ENCODE peak calls at places on chromosomes 4 and X, in seven cellular contexts. G, H, V, C, E, O and P are unnamed samples. For H3K27me3, the result is how much of the 10 kb centered on the place peaks cover.

GRCh38 chr4:40840985-40841571 is 91.3 kb downstream of the NSUN7 start:
- DNase-seq in G (peak), H (peak), V (peak), C (peak), E (peak), O (peak), P (no peak)

GRCh38 chrX:9767375-9767774 is 1.7 kb upstream of the GPR143 start:
- DNase-seq in G (no peak), H (no peak), V (no peak), C (no peak), E (no peak), O (no peak), P (no peak)

GRCh38 chr4:124070688-124071484 is 641.6 kb downstream of the ANKRD50 start:
- DNase-seq in G (no peak), H (no peak), V (no peak), C (peak), E (no peak), O (no peak), P (no peak)

GRCh38 chr4:48270516-48270897 is 869 bp upstream of the TEC start:
- DNase-seq in G (no peak), H (no peak), V (no peak), C (no peak), E (no peak), O (no peak), P (no peak)

GRCh38 chr4:150476776-150477175 is 105.2 kb upstream of the MAB21L2 start:
- DNase-seq in G (no peak), H (no peak), V (no peak), C (no peak), E (no peak), O (no peak), P (no peak)

GRCh38 chr4:7618361-7618760 is 183.6 kb upstream of the PSAPL1 start:
- DNase-seq in G (no peak), H (no peak), V (no peak), C (no peak), E (no peak), O (no peak), P (no peak)

GRCh38 chr4:139256349-139256748 is 23.7 kb downstream of the MGARP start:
- DNase-seq in G (no peak), H (no peak), V (no peak), C (no peak), E (no peak), O (no peak), P (no peak)

GRCh38 chrX:9535101-9535500 is 70.2 kb downstream of the TBL1X start:
- DNase-seq in G (no peak), H (no peak), V (no peak), C (peak), E (no peak), O (no peak), P (no peak)

GRCh38 chrX:107563851-107564250 is 64.5 kb upstream of the PRPS1 start:
- DNase-seq in G (no peak), H (no peak), V (no peak), C (no peak), E (no peak), O (no peak), P (no peak)

GRCh38 chr4:7189475-7190277 is 2.7 kb upstream of the SORCS2 start:
- DNase-seq in G (no peak), H (no peak), V (no peak), C (no peak), E (peak), O (no peak), P (peak)

GRCh38 chr4:148901075-148901705 is 459.0 kb upstream of the NR3C2 start:
- DNase-seq in G (no peak), H (no peak), V (no peak), C (no peak), E (no peak), O (no peak), P (no peak)

GRCh38 chr4:92100980-92101379 is 202.8 kb upstream of the GRID2 start:
- DNase-seq in G (no peak), H (no peak), V (no peak), C (no peak), E (no peak), O (no peak), P (no peak)

GRCh38 chr4:109998867-109999303 is 86.2 kb downstream of the EGF start:
- DNase-seq in G (no peak), H (peak), V (no peak), C (peak), E (no peak), O (peak), P (no peak)

GRCh38 chr4:3708103-3708510 is 58.1 kb upstream of the ADRA2C start:
- DNase-seq in G (peak), H (peak), V (no peak), C (no peak), E (peak), O (no peak), P (peak)

GRCh38 chr4:124111922-124112321 is 600.6 kb downstream of the ANKRD50 start:
- DNase-seq in G (no peak), H (peak), V (no peak), C (peak), E (no peak), O (peak), P (no peak)

GRCh38 chrX:65862638-65863037 is 177.2 kb downstream of the VSIG4 start:
- DNase-seq in G (no peak), H (no peak), V (no peak), C (no peak), E (no peak), O (no peak), P (no peak)

GRCh38 chr4:184100297-184100885 is 117.3 kb downstream of the ENPP6 start:
- DNase-seq in G (peak), H (peak), V (no peak), C (peak), E (no peak), O (peak), P (peak)

GRCh38 chr4:26083987-26084386 is 170.0 kb downstream of the SMIM20 start:
- DNase-seq in G (no peak), H (no peak), V (no peak), C (peak), E (no peak), O (no peak), P (no peak)

GRCh38 chr4:185577592-185577940 is 42.3 kb upstream of the PDLIM3 start:
- DNase-seq in G (no peak), H (no peak), V (no peak), C (no peak), E (no peak), O (no peak), P (no peak)

GRCh38 chr4:59598233-59598618 is 1601.9 kb upstream of the ADGRL3 start:
- DNase-seq in G (no peak), H (no peak), V (no peak), C (no peak), E (no peak), O (no peak), P (no peak)

GRCh38 chr4:153521995-153522799 is 56.0 kb downstream of the TMEM131L start:
- DNase-seq in G (no peak), H (no peak), V (no peak), C (no peak), E (no peak), O (no peak), P (no peak)

GRCh38 chrX:50780144-50780543 is 33.9 kb downstream of the SHROOM4 start:
- DNase-seq in G (no peak), H (no peak), V (no peak), C (no peak), E (no peak), O (no peak), P (no peak)

GRCh38 chr4:48093949-48094550 is 40.0 kb downstream of the TXK start:
- DNase-seq in G (no peak), H (no peak), V (no peak), C (peak), E (peak), O (no peak), P (no peak)

GRCh38 chr4:141410839-141411238 is 190.1 kb downstream of the ZNF330 start:
- DNase-seq in G (no peak), H (no peak), V (no peak), C (peak), E (no peak), O (no peak), P (no peak)

GRCh38 chr4:100109921-100110320 is 80.3 kb downstream of the DDIT4L start:
- DNase-seq in G (no peak), H (no peak), V (no peak), C (no peak), E (no peak), O (no peak), P (no peak)

GRCh38 chr4:188270273-188271069 is 131.2 kb downstream of the TRIML1 start:
- DNase-seq in G (no peak), H (no peak), V (no peak), C (no peak), E (no peak), O (no peak), P (no peak)

GRCh38 chrX:112651766-112652165 is 28.0 kb downstream of the LHFPL1 start:
- DNase-seq in G (no peak), H (no peak), V (no peak), C (peak), E (no peak), O (no peak), P (no peak)

GRCh38 chr4:64781737-64782326 is 372.6 kb upstream of the TECRL start:
- DNase-seq in G (no peak), H (no peak), V (no peak), C (peak), E (no peak), O (no peak), P (no peak)

GRCh38 chrX:145532176-145532780 is 285.0 kb downstream of the SPANXN1 start:
- DNase-seq in G (no peak), H (no peak), V (no peak), C (no peak), E (no peak), O (no peak), P (no peak)
- H3K27me3 ChIP-seq in G (under half), H (under half), V (under half), C (under half), E (under half), O (under half), P (under half)

GRCh38 chr4:54064317-54065275 is at the start of gene CHIC2:
- DNase-seq in G (peak), H (peak), V (peak), C (peak), E (peak), O (peak), P (peak)
- TF ChIP-seq CTCF in G (peak), H (no peak), V (no peak), C (no peak), E (no peak), O (no peak), P (no peak)

GRCh38 chrX:41389311-41389888 is 55.4 kb downstream of the DDX3X start:
- DNase-seq in G (no peak), H (no peak), V (no peak), C (no peak), E (peak), O (no peak), P (peak)

GRCh38 chrX:41382699-41383645 is 49.0 kb downstream of the DDX3X start:
- DNase-seq in G (no peak), H (no peak), V (no peak), C (peak), E (no peak), O (no peak), P (no peak)

GRCh38 chrX:41388543-41388942 is 54.6 kb downstream of the DDX3X start:
- DNase-seq in G (no peak), H (no peak), V (no peak), C (no peak), E (no peak), O (no peak), P (no peak)

GRCh38 chrX:41384041-41384705 is 50.2 kb downstream of the DDX3X start:
- DNase-seq in G (peak), H (peak), V (peak), C (peak), E (peak), O (peak), P (peak)

DNA sequence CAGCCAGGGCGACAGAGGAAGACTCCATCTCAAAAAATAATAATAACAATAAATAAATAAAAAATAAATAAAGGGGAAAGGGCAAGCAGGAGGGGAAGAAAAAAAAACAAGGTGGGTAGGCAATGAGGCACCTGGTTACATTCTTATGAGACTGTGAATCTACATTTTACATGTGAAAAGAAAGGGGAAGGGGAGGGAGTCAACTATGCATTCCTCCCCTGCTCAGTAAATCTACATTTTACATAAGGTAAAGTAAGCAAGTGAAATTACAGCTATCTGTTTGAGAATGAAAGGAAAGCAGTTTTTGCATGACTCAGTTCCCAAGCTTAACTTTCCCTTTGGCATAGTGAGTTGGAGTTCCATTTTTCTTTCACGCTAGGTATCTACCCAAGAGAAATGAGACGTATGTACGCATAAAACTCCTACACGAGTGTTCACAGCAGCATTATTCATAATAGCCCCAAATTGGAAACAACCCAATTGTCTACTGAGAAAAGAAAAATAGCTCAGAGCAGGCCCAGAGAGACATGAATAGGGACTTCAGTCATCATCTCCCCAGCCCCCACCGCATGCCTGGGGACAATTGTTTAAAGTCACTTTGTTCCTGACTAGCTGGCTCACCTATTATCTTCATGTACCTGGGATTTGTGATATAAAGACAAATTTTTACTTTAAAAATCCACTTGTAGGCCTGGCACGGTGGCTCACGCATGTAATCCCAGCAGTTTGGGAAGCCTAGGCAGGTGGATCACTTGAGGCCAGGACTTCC is 52.4 kb downstream of the DDX3X start:
- DNase-seq in G (no peak), H (no peak), V (no peak), C (peak), E (no peak), O (no peak), P (no peak)
- TF ChIP-seq POLR2A in G (no peak), H (no peak), V (no peak), C (no peak), E (no peak), O (no peak), P (no peak)

GRCh38 chr4:93829531-93830089 is 1.1 kb downstream of the ATOH1 start:
- DNase-seq in G (no peak), H (no peak), V (no peak), C (no peak), E (no peak), O (no peak), P (no peak)
- H3K27me3 ChIP-seq in G (half or more), H (half or more), V (under half), C (half or more), E (under half), O (under half), P (under half)